ENCODE peak calls at places on chromosomes 13 and 19, in ten cellular contexts. Q is ovary; K is AG10803; R is breast epithelium; P is NAMALWA; G is activated CD4-positive, alpha-beta T cell treated with anti-CD3 and anti-CD28 coated beads, Interleukin-2, amount 50 U/mL, for 1 hour; N is Calu3; X is glutamatergic neuron; B is endothelial cell; D is T-helper 1 cell. W is an unnamed sample.

GRCh38 chr13:39185326-39185725 is 147.1 kb downstream of the NHLRC3 start:
- DNase-seq in Q (no peak), K (no peak), R (no peak), P (no peak), G (no peak), N (no peak), X (no peak), B (no peak), D (no peak), W (no peak)

GRCh38 chr13:48320906-48321510 is 17.5 kb downstream of the RB1 start:
- DNase-seq in Q (no peak), K (no peak), R (no peak), P (no peak), G (no peak), N (no peak), X (no peak), B (no peak), D (no peak), W (no peak)

GRCh38 chr13:19981685-19982238 is 23.2 kb downstream of the ZMYM2 start:
- DNase-seq in Q (no peak), K (no peak), R (no peak), P (no peak), G (no peak), N (no peak), X (no peak), B (no peak), D (no peak), W (no peak)

GRCh38 chr19:18153555-18154134 is 682 bp downstream of the PIK3R2 start:
- DNase-seq in Q (peak), K (no peak), R (no peak), P (no peak), G (peak), N (no peak), X (no peak), B (no peak), D (no peak), W (no peak)

GRCh38 chr13:37540228-37540627 is 58.3 kb downstream of the POSTN start:
- DNase-seq in Q (no peak), K (peak), R (no peak), P (no peak), G (no peak), N (no peak), X (no peak), B (no peak), D (no peak), W (no peak)

GRCh38 chr19:38049105-38049649 is 142.2 kb downstream of the SIPA1L3 start:
- DNase-seq in Q (no peak), K (peak), R (no peak), P (peak), G (peak), N (no peak), X (no peak), B (no peak), D (no peak), W (peak)

GRCh38 chr13:29946093-29946492 is 95.7 kb upstream of the UBL3 start:
- DNase-seq in Q (no peak), K (no peak), R (no peak), P (no peak), G (no peak), N (no peak), X (no peak), B (no peak), D (no peak), W (no peak)

GRCh38 chr13:67267136-67267535 is 37.0 kb upstream of the PCDH9 start:
- DNase-seq in Q (no peak), K (peak), R (no peak), P (no peak), G (no peak), N (no peak), X (no peak), B (no peak), D (no peak), W (no peak)

GRCh38 chr13:112951674-112952371 is 17.2 kb upstream of the MCF2L start:
- DNase-seq in Q (no peak), K (no peak), R (no peak), P (no peak), G (no peak), N (no peak), X (no peak), B (no peak), D (no peak), W (no peak)

GRCh38 chr19:30539981-30540380 is 167.8 kb downstream of the ZNF536 start:
- DNase-seq in Q (no peak), K (no peak), R (no peak), P (no peak), G (no peak), N (no peak), X (no peak), B (no peak), D (no peak), W (no peak)

GRCh38 chr19:47228168-47228936 is 2.6 kb downstream of the BBC3 start:
- DNase-seq in Q (peak), K (peak), R (peak), P (peak), G (peak), N (peak), X (peak), B (no peak), D (no peak), W (peak)

GRCh38 chr19:2254052-2254872 is 2.0 kb downstream of the JSRP1 start:
- DNase-seq in Q (peak), K (no peak), R (no peak), P (no peak), G (no peak), N (no peak), X (peak), B (peak), D (no peak), W (no peak)

GRCh38 chr19:572891-573825 is 762 bp downstream of the BSG start:
- DNase-seq in Q (peak), K (peak), R (peak), P (peak), G (no peak), N (peak), X (no peak), B (peak), D (no peak), W (no peak)

GRCh38 chr13:50001287-50001686 is 4.4 kb downstream of the TRIM13 start:
- DNase-seq in Q (no peak), K (no peak), R (no peak), P (no peak), G (no peak), N (no peak), X (no peak), B (no peak), D (no peak), W (no peak)

GRCh38 chr13:102402292-102402691 is 444 bp upstream of the FGF14 start:
- DNase-seq in Q (no peak), K (no peak), R (no peak), P (peak), G (no peak), N (no peak), X (peak), B (peak), D (no peak), W (no peak)